ENCODE peak calls at places on chromosomes 11 and 22, in four cellular contexts. R, W, X and Z are unnamed samples.

GRCh38 chr11:86571273-86571948 is 101.0 kb downstream of the ME3 start:
- DNase-seq in R (peak; percentile 36), W (peak; percentile 69), X (no peak), Z (peak; percentile 87)

GRCh38 chr22:42651134-42651533 is 1.9 kb upstream of the CYB5R3 start:
- DNase-seq in R (no peak), W (peak; percentile 52), X (no peak), Z (no peak)

GRCh38 chr11:103601230-103601846 is 435.1 kb upstream of the DDI1 start:
- DNase-seq in R (peak; percentile 47), W (peak; percentile 35), X (no peak), Z (no peak)

GRCh38 chr22:36234919-36235318 is 4.4 kb downstream of the APOL2 start:
- DNase-seq in R (no peak), W (no peak), X (no peak), Z (no peak)

GRCh38 chr11:92286718-92287117 is 62.1 kb downstream of the FAT3 start:
- DNase-seq in R (no peak), W (no peak), X (no peak), Z (no peak)

GRCh38 chr11:36056160-36056751 is 112.4 kb downstream of the LDLRAD3 start:
- DNase-seq in R (peak; percentile 55), W (no peak), X (no peak), Z (peak; percentile 74)

GRCh38 chr11:118161786-118162185 is 9.2 kb upstream of the SCN4B start:
- DNase-seq in R (no peak), W (no peak), X (no peak), Z (no peak)

GRCh38 chr22:46376908-46377565 is 41.5 kb downstream of the TRMU start:
- DNase-seq in R (no peak), W (peak; percentile 21), X (no peak), Z (no peak)

GRCh38 chr11:1826552-1827094 is 8.2 kb upstream of the SYT8 start:
- DNase-seq in R (peak; percentile 71), W (peak; percentile 50), X (no peak), Z (no peak)

GRCh38 chr11:36635463-36635862 is 37.4 kb upstream of the RAG2 start:
- DNase-seq in R (no peak), W (no peak), X (no peak), Z (no peak)

GRCh38 chr11:1574256-1575242 is 2.5 kb upstream of the DUSP8 start:
- DNase-seq in R (peak; percentile 89), W (no peak), X (no peak), Z (no peak)

GRCh38 chr11:102940714-102941588 is 14.6 kb downstream of the MMP13 start:
- DNase-seq in R (peak; percentile 46), W (peak; percentile 56), X (peak; percentile 37), Z (no peak)

GRCh38 chr22:19610518-19611253 is 86.5 kb upstream of the CLDN5 start:
- DNase-seq in R (no peak), W (no peak), X (no peak), Z (no peak)

GRCh38 chr22:41401781-41402648 is 20.3 kb downstream of the TEF start:
- DNase-seq in R (peak; percentile 81), W (peak; percentile 70), X (no peak), Z (no peak)

GRCh38 chr11:73154178-73154577 is 12.1 kb upstream of the FCHSD2 start:
- DNase-seq in R (no peak), W (no peak), X (peak; percentile 95), Z (no peak)

GRCh38 chr22:49039625-49040024 is 788.0 kb downstream of the BRD1 start:
- DNase-seq in R (no peak), W (peak; percentile 31), X (no peak), Z (no peak)

GRCh38 chr11:9941991-9942390 is 278.1 kb downstream of the SWAP70 start:
- DNase-seq in R (no peak), W (no peak), X (no peak), Z (no peak)

GRCh38 chr11:407651-408080 is 7.1 kb downstream of the SIGIRR start:
- DNase-seq in R (no peak), W (no peak), X (no peak), Z (no peak)

GRCh38 chr11:120573756-120574354 is 62.3 kb downstream of the GRIK4 start:
- DNase-seq in R (no peak), W (no peak), X (no peak), Z (no peak)
- TF ChIP-seq TCF12 in R (no peak), W (no peak), X (no peak), Z (no peak)

DNA sequence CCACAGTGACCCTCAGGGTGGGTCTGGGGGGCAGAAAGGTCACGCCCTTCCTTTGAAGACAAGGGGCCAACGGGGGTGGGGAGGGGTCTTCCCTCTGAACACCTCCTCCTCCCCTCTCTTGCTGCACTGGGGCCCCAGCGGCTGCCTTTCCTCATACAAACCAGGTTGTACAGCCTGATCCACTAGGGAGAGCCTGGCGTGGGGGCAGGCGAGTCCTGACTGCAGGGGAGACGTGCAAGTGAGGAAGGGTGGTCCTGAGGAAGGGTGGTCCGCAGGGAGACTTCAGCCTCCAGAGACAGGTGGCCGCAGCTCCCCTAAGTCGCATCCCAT is 43.6 kb upstream of the LINC01488 start:
- DNase-seq in R (no peak), W (no peak), X (no peak), Z (no peak)
- TF ChIP-seq TCF12 in R (no peak), W (no peak), X (no peak), Z (no peak)

DNA sequence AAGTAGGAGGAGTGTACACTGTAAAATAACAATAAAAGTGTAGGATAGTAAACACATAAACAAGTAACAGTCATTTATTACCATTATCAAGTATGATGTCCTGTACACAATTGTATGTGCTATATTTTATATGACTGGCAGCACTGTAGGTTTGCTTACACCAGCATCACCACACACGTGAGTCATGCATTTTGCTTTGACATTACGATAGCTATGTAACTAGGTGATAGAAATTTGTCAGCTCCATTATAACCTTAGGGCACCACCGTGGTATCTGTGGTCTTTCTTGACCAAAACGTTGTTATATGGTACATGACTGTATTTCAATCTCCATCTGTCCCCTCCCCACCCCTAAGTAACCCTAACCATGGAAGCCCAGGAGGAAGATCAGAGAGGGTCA is 1.1 kb downstream of the DNAL4 start:
- DNase-seq in R (no peak), W (no peak), X (no peak), Z (no peak)
- TF ChIP-seq TCF12 in R (no peak), W (no peak), X (no peak), Z (no peak)

GRCh38 chr11:75342966-75343870 is 8.2 kb downstream of the ARRB1 start:
- DNase-seq in R (no peak), W (peak; percentile 95), X (no peak), Z (no peak)
- TF ChIP-seq TCF12 in R (no peak), W (no peak), X (no peak), Z (peak; percentile 87)

DNA sequence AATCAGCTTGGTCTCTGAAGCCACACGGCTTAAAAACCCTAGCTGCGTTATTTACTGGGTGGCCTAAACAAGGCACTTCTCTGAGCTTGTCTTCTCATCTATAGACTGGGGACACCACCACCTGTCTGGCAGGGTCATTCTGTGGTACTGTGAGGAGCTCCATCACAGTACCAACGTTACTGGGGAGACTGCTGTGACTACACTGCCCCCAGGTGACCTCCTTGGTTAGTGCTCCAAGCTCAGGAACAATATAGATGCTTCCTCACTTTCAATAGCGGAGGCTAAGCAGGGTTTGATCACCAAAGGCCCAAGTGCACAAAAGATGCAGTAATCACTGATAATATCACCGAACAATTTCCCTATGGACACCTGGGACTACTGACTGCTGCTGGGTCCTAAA is 18.9 kb downstream of the PRPF19 start:
- DNase-seq in R (peak; percentile 63), W (peak; percentile 66), X (no peak), Z (no peak)
- TF ChIP-seq TCF12 in R (no peak), W (no peak), X (no peak), Z (no peak)

DNA sequence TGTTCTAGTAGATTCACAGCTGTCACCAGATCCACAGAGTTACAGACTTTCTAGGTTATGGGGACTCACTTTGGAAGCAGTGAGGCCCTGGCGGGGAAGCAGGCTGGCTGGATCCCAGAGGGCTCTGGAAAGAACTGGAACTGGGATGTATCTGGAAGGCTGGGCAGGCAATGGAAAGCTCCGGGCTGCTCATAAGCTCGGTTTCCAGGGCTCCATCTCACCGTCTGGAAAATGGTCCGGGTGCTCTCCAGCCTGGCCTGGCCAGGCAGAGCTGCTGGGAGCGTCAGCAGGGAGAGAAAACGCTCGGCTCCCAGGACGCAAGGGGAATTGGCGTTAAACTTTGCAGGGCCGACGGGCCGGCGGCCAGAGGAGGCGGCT is 339 bp upstream of the SEZ6L start:
- DNase-seq in R (no peak), W (no peak), X (no peak), Z (no peak)
- TF ChIP-seq TCF12 in R (no peak), W (no peak), X (no peak), Z (no peak)

DNA sequence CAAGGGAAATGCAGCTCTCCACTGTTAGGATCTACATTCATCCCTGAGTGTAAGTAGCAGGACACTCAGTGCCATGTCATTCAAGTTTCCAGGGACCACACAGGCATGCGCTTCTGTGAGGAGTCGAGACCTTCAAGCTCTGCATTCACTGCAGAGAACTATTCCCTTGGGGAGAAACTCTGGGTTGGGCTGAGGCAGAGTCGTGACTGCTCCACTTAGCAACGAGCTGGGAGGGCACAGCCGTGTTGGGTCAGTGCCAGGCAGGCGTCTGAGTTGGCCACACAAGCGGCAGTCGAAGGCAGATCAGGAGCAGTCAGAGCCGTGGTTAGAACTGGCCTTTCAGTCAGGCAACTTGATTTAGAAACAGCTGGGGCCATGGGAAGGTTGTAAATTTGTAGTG is 14.7 kb downstream of the MPEG1 start:
- DNase-seq in R (no peak), W (no peak), X (no peak), Z (no peak)
- TF ChIP-seq TCF12 in R (no peak), W (no peak), X (no peak), Z (no peak)

DNA sequence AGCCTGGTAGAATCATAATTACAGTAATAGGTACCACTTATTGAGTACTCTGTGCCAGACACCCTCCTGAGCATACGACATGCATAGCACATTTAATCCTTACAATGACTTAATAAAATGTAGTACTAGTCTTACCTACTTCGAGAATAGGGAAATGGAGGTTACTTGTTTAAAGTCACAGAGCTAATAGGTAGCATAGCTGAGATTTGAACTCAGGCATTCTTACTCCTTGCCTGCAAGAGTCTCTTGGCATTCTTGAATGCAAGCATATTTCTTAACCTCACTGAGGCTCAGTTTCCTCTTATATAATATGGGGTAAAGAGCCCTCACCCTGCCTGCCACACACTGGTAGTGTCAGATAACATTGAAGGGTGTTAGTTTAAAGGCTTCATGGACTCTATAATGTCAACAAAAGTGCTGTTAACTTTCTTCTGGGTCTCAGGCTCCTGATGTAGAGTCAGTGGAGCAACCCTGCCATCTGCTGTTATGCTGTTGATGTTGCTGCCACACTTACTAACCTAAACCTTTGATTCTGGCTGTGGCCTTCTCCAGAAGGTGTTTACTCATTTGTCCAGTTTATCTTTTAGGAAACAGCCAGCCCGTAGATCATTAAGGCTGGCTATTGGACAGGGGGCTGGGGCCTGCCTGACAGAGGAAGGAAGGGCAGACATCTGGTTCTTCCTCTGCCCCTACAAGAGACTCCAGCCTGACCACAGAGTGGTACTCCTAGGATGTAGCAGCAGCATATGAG is 18.9 kb downstream of the LIMK2 start:
- DNase-seq in R (peak; percentile 37), W (peak; percentile 83), X (no peak), Z (no peak)
- TF ChIP-seq TCF12 in R (no peak), W (no peak), X (no peak), Z (no peak)